ENCODE peak calls at places on chromosomes 6 and 20, in nine cellular contexts. E, T, C, G, J, M, X, U and O are unnamed samples.

GRCh38 chr6:43913388-43914271 is 143.6 kb downstream of the VEGFA start:
- DNase-seq in E (no peak), T (peak; percentile 11), C (no peak), G (no peak), J (no peak), M (no peak), X (peak; percentile 68), U (no peak), O (no peak)

GRCh38 chr6:18314317-18314997 is 50.1 kb upstream of the DEK start:
- DNase-seq in E (no peak), T (no peak), C (no peak), G (no peak), J (no peak), M (no peak), X (no peak), U (no peak), O (no peak)

GRCh38 chr6:26322645-26323482 is 42.1 kb upstream of the BTN3A2 start:
- DNase-seq in E (no peak), T (peak; percentile 98), C (peak; percentile 84), G (no peak), J (no peak), M (peak; percentile 65), X (no peak), U (peak; percentile 77), O (peak; percentile 87)

GRCh38 chr6:64504509-64504908 is 868.9 kb downstream of the PHF3 start:
- DNase-seq in E (no peak), T (no peak), C (no peak), G (no peak), J (no peak), M (no peak), X (no peak), U (no peak), O (no peak)

GRCh38 chr6:44052419-44053011 is 74.7 kb downstream of the MRPL14 start:
- DNase-seq in E (peak; percentile 51), T (peak; percentile 61), C (peak; percentile 63), G (no peak), J (no peak), M (no peak), X (no peak), U (no peak), O (no peak)

GRCh38 chr20:9590189-9590588 is 75.8 kb downstream of the LAMP5 start:
- DNase-seq in E (no peak), T (no peak), C (no peak), G (no peak), J (no peak), M (no peak), X (no peak), U (no peak), O (no peak)

GRCh38 chr20:5971203-5971602 is 20.8 kb downstream of the MCM8 start:
- DNase-seq in E (no peak), T (no peak), C (no peak), G (no peak), J (no peak), M (no peak), X (no peak), U (no peak), O (no peak)

GRCh38 chr6:78025501-78025900 is 372.7 kb downstream of the MEI4 start:
- DNase-seq in E (no peak), T (no peak), C (no peak), G (no peak), J (no peak), M (no peak), X (no peak), U (no peak), O (no peak)

GRCh38 chr20:58714923-58715708 is 22.5 kb downstream of the NPEPL1 start:
- DNase-seq in E (peak; percentile 72), T (no peak), C (no peak), G (no peak), J (no peak), M (peak; percentile 3), X (no peak), U (no peak), O (peak; percentile 83)

GRCh38 chr20:20604357-20604756 is 108.1 kb downstream of the RALGAPA2 start:
- DNase-seq in E (no peak), T (no peak), C (no peak), G (no peak), J (no peak), M (no peak), X (no peak), U (no peak), O (no peak)

GRCh38 chr20:9613871-9614270 is 99.5 kb downstream of the LAMP5 start:
- DNase-seq in E (no peak), T (no peak), C (no peak), G (no peak), J (no peak), M (no peak), X (no peak), U (no peak), O (no peak)

GRCh38 chr6:83862776-83863471 is 3.4 kb downstream of the CYB5R4 start:
- DNase-seq in E (no peak), T (no peak), C (no peak), G (no peak), J (no peak), M (no peak), X (no peak), U (no peak), O (no peak)

GRCh38 chr6:51648236-51648635 is 439.2 kb downstream of the PKHD1 start:
- DNase-seq in E (no peak), T (no peak), C (no peak), G (no peak), J (no peak), M (no peak), X (no peak), U (no peak), O (no peak)

GRCh38 chr20:36400901-36401300 is 94.8 kb downstream of the DLGAP4 start:
- DNase-seq in E (no peak), T (no peak), C (no peak), G (no peak), J (no peak), M (no peak), X (no peak), U (no peak), O (no peak)

GRCh38 chr6:16421462-16421960 is 183.1 kb downstream of the GMPR start:
- DNase-seq in E (no peak), T (no peak), C (no peak), G (no peak), J (no peak), M (no peak), X (no peak), U (no peak), O (no peak)

GRCh38 chr6:158564243-158565121 is 4.6 kb downstream of the TMEM181 start:
- DNase-seq in E (peak; percentile 52), T (no peak), C (no peak), G (no peak), J (peak; percentile 58), M (no peak), X (no peak), U (no peak), O (no peak)

GRCh38 chr20:59937150-59937549 is 3.0 kb downstream of the PPP1R3D start:
- DNase-seq in E (no peak), T (no peak), C (no peak), G (no peak), J (no peak), M (no peak), X (no peak), U (no peak), O (no peak)

GRCh38 chr6:131960371-131961133 is 9.4 kb upstream of the CCN2 start:
- DNase-seq in E (no peak), T (peak; percentile 16), C (no peak), G (no peak), J (no peak), M (no peak), X (no peak), U (no peak), O (no peak)
- TF ChIP-seq CTCF in E (no peak), T (peak; percentile 78), C (peak; percentile 17), G (peak; percentile 6), J (no peak), M (peak; percentile 21), X (no peak), U (peak; percentile 32), O (peak; percentile 56)

GRCh38 chr20:63536241-63536977 is 767 bp downstream of the PTK6 start:
- DNase-seq in E (peak; percentile 85), T (no peak), C (no peak), G (no peak), J (no peak), M (peak; percentile 11), X (peak; percentile 61), U (no peak), O (no peak)

GRCh38 chr20:63539092-63539430 is 1.9 kb upstream of the PTK6 start:
- DNase-seq in E (no peak), T (no peak), C (no peak), G (no peak), J (no peak), M (no peak), X (no peak), U (no peak), O (no peak)

GRCh38 chr20:63538204-63539091 is 1.3 kb upstream of the PTK6 start:
- DNase-seq in E (no peak), T (no peak), C (no peak), G (no peak), J (no peak), M (peak; percentile 61), X (peak; percentile 82), U (no peak), O (no peak)

GRCh38 chr20:63536997-63537524 is at the start of gene PTK6:
- DNase-seq in E (peak; percentile 90), T (no peak), C (no peak), G (no peak), J (no peak), M (no peak), X (peak; percentile 91), U (no peak), O (no peak)

GRCh38 chr20:63537525-63538203 is 488 bp upstream of the PTK6 start:
- DNase-seq in E (peak; percentile 98), T (peak; percentile 93), C (peak; percentile 47), G (peak; percentile 43), J (peak; percentile 95), M (peak; percentile 87), X (peak; percentile 96), U (peak; percentile 47), O (peak; percentile 93)
- TF ChIP-seq CTCF in E (peak; percentile 99), T (peak; percentile 99), C (peak; percentile 95), G (peak; percentile 88), J (peak; percentile 99), M (peak; percentile 92), X (peak; percentile 97), U (peak; percentile 95), O (peak; percentile 98)

GRCh38 chr6:112296122-112296521 is 41.8 kb upstream of the LAMA4 start:
- DNase-seq in E (no peak), T (peak; percentile 85), C (no peak), G (no peak), J (no peak), M (peak; percentile 39), X (no peak), U (no peak), O (no peak)
- TF ChIP-seq CTCF in E (no peak), T (peak; percentile 79), C (peak; percentile 74), G (peak; percentile 40), J (peak; percentile 10), M (no peak), X (no peak), U (peak; percentile 61), O (peak; percentile 57)

DNA sequence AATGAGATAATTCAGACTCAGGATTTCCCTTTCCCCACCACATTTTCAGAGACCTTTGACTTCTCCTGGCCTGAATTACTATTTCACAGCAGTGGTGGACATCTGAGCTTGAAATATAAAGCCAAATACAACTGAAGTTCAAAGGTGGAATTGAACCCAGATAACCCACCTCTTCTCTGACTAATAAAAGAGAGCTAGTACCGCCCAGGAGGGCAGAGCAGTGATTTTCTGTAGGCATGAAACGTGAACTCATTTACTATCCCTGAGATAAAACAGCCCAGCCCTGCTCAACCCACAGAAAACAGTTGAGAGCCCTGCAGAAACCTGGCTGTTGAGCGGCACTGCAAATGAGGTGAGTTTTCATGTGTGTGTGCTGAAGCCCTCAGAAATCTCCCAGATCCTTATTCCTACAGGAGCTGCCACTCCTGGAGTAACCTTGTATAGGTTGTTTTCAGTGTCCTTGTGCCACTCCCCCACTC is 99.3 kb downstream of the NOL4L start:
- DNase-seq in E (peak; percentile 24), T (no peak), C (no peak), G (no peak), J (no peak), M (no peak), X (peak; percentile 54), U (no peak), O (no peak)
- TF ChIP-seq CTCF in E (no peak), T (no peak), C (no peak), G (no peak), J (no peak), M (no peak), X (no peak), U (no peak), O (no peak)